ENCODE peak calls at places on chromosome 3, in seven cellular contexts. P is NCI-H1092; Q is mesendoderm; E is HFFc6; U is uterus; K is stimulated activated CD4-positive, alpha-beta T cell treated with anti-CD3 and anti-CD28 coated beads, Interleukin-2, amount 100 ng/mL, for 48 hours; N is HEK293T. T is an unnamed sample.

GRCh38 chr3:104629038-104629437 is 737.7 kb upstream of the ALCAM start:
- DNase-seq in N (no peak), K (no peak), P (no peak), E (peak; percentile 75), U (no peak), Q (no peak), T (no peak)

GRCh38 chr3:187889601-187890404 is 144.5 kb upstream of the BCL6 start:
- DNase-seq in K (no peak), U (peak; percentile 30), Q (no peak), E (no peak), N (no peak), P (no peak), T (peak; percentile 66)

GRCh38 chr3:169479314-169479939 is 184.1 kb downstream of the MECOM start:
- DNase-seq in P (no peak), N (no peak), Q (no peak), K (no peak), U (no peak), E (no peak), T (no peak)

GRCh38 chr3:18888370-18888769 is 259.9 kb upstream of the KCNH8 start:
- DNase-seq in P (no peak), E (no peak), Q (peak; percentile 5), K (no peak), N (no peak), U (no peak), T (no peak)

GRCh38 chr3:195123196-195123805 is 147.7 kb downstream of the XXYLT1 start:
- DNase-seq in U (no peak), Q (peak; percentile 90), N (peak; percentile 10), E (no peak), P (no peak), K (no peak), T (no peak)

GRCh38 chr3:141313091-141313683 is 55.1 kb upstream of the ZBTB38 start:
- DNase-seq in P (no peak), E (no peak), N (no peak), U (no peak), Q (no peak), K (no peak), T (no peak)

GRCh38 chr3:3699407-3699806 is 99.8 kb upstream of the LRRN1 start:
- DNase-seq in Q (no peak), K (no peak), U (no peak), N (no peak), E (no peak), P (no peak), T (no peak)

GRCh38 chr3:43146599-43146998 is 40.7 kb upstream of the POMGNT2 start:
- DNase-seq in P (no peak), K (no peak), Q (no peak), U (no peak), N (no peak), E (no peak), T (no peak)

GRCh38 chr3:72309626-72310025 is 524.7 kb upstream of the PROK2 start:
- DNase-seq in N (no peak), Q (no peak), E (no peak), U (no peak), K (no peak), P (no peak), T (no peak)

GRCh38 chr3:142211034-142211433 is 14.4 kb downstream of the GK5 start:
- DNase-seq in Q (peak; percentile 68), U (no peak), N (no peak), K (no peak), E (no peak), P (no peak), T (no peak)

GRCh38 chr3:191340976-191341375 is 10.7 kb upstream of the UTS2B start:
- DNase-seq in N (no peak), K (no peak), U (no peak), Q (no peak), E (no peak), P (no peak), T (no peak)

GRCh38 chr3:72601049-72601448 is 247.2 kb downstream of the SHQ1 start:
- DNase-seq in E (no peak), K (no peak), P (no peak), N (no peak), U (no peak), Q (no peak), T (no peak)

GRCh38 chr3:143825513-143825912 is 22.8 kb downstream of the SLC9A9 start:
- DNase-seq in Q (no peak), E (no peak), K (no peak), N (no peak), P (no peak), U (no peak), T (no peak)

GRCh38 chr3:125317761-125318496 is 57.2 kb downstream of the ZNF148 start:
- DNase-seq in Q (no peak), N (no peak), U (no peak), E (no peak), K (no peak), P (no peak), T (no peak)

GRCh38 chr3:72969766-72970165 is 26.8 kb upstream of the PPP4R2 start:
- DNase-seq in N (no peak), Q (no peak), P (no peak), E (no peak), U (no peak), K (no peak), T (no peak)

T was measured in gastrocnemius medialis.